ENCODE peak calls at places on chromosomes 2 and 18, in six cellular contexts. L is fibroblast of mammary gland, W is A549, F is astrocyte of the spinal cord, V is dorsolateral prefrontal cortex, Q is upper lobe of right lung. M is an unnamed sample.

GRCh38 chr2:84830095-84830494 is 50.8 kb downstream of the TRABD2A start:
- DNase-seq in F (no peak), Q (peak), L (no peak), V (no peak), W (no peak), M (no peak)

GRCh38 chr2:238061310-238062202 is 755 bp downstream of the SCLY start:
- DNase-seq in W (peak), F (peak), Q (no peak), L (peak), V (no peak), M (no peak)

GRCh38 chr2:86221066-86221684 is 21.9 kb downstream of the MRPL35 start:
- DNase-seq in F (peak), W (peak), L (peak), V (peak), Q (no peak), M (peak)

GRCh38 chr2:207984765-207985480 is 40.4 kb downstream of the PLEKHM3 start:
- DNase-seq in W (no peak), L (no peak), F (no peak), Q (no peak), V (no peak), M (no peak)

GRCh38 chr18:29651121-29651675 is 1391.3 kb downstream of the DSC3 start:
- DNase-seq in Q (no peak), V (no peak), W (no peak), F (peak), L (peak), M (peak)

GRCh38 chr2:189393440-189394111 is 47.7 kb upstream of the WDR75 start:
- DNase-seq in F (peak), W (no peak), V (no peak), L (peak), Q (no peak), M (peak)

GRCh38 chr18:75455249-75456183 is 28.0 kb upstream of the SMIM21 start:
- DNase-seq in Q (no peak), W (no peak), F (peak), L (peak), V (no peak), M (no peak)

GRCh38 chr18:13394794-13395193 is 176.2 kb downstream of the LDLRAD4 start:
- DNase-seq in V (no peak), F (no peak), L (no peak), Q (no peak), W (no peak), M (no peak)

GRCh38 chr2:199019898-199020507 is 437.7 kb downstream of the SATB2 start:
- DNase-seq in L (peak), V (no peak), Q (no peak), F (peak), W (peak), M (peak)

GRCh38 chr2:57330447-57330846 is 716.2 kb upstream of the VRK2 start:
- DNase-seq in L (no peak), W (no peak), F (peak), V (no peak), Q (no peak), M (no peak)

GRCh38 chr2:165952600-165953210 is 871 bp downstream of the TTC21B start:
- DNase-seq in W (no peak), V (no peak), Q (no peak), L (peak), F (peak), M (no peak)

GRCh38 chr2:195648780-195649179 is 8.2 kb upstream of the SLC39A10 start:
- DNase-seq in Q (no peak), L (no peak), W (no peak), V (no peak), F (no peak), M (no peak)

GRCh38 chr2:220460257-220460985 is 833.0 kb downstream of the SLC4A3 start:
- DNase-seq in F (no peak), Q (no peak), L (peak), W (no peak), V (no peak), M (no peak)

GRCh38 chr2:66574701-66575624 is 140.0 kb downstream of the MEIS1 start:
- DNase-seq in L (peak), V (no peak), W (peak), Q (no peak), F (peak), M (peak)

GRCh38 chr2:240759454-240759853 is 60.6 kb downstream of the KIF1A start:
- DNase-seq in V (no peak), L (peak), W (no peak), Q (no peak), F (no peak), M (no peak)

GRCh38 chr2:974054-974453 is 23.4 kb downstream of the SNTG2 start:
- DNase-seq in W (no peak), F (no peak), L (no peak), V (no peak), Q (no peak), M (no peak)

GRCh38 chr2:102932521-102932920 is 170.7 kb downstream of the TMEM182 start:
- DNase-seq in L (no peak), V (no peak), Q (no peak), W (no peak), F (no peak), M (no peak)

GRCh38 chr2:69547984-69548715 is 95.4 kb downstream of the AAK1 start:
- DNase-seq in Q (no peak), W (no peak), V (no peak), F (no peak), L (no peak), M (no peak)

GRCh38 chr2:132521321-132521720 is 104.7 kb downstream of the GPR39 start:
- DNase-seq in Q (no peak), F (no peak), L (peak), V (no peak), W (no peak), M (peak)

GRCh38 chr2:238290079-238290478 is 1.7 kb upstream of the PER2 start:
- DNase-seq in V (peak), F (peak), Q (no peak), W (peak), L (no peak), M (no peak)

GRCh38 chr18:35409921-35410320 is 32.8 kb upstream of the ZNF396 start:
- DNase-seq in W (no peak), F (no peak), L (no peak), Q (no peak), V (no peak), M (no peak)

GRCh38 chr2:72916743-72917137 is 579 bp upstream of the EMX1 start:
- DNase-seq in L (no peak), V (no peak), W (no peak), Q (no peak), F (no peak), M (no peak)

GRCh38 chr2:205130111-205130829 is 552.0 kb upstream of the NRP2 start:
- DNase-seq in V (no peak), L (no peak), F (peak), W (no peak), Q (no peak), M (peak)

GRCh38 chr2:165725421-165725820 is 68.6 kb downstream of the GALNT3 start:
- DNase-seq in W (no peak), Q (no peak), V (no peak), L (peak), F (peak), M (peak)

GRCh38 chr2:11411768-11412448 is 54.1 kb downstream of the E2F6 start:
- DNase-seq in V (no peak), Q (no peak), W (no peak), L (peak), F (peak), M (peak)

GRCh38 chr2:215614296-215614695 is 178.4 kb upstream of the FN1 start:
- DNase-seq in F (no peak), L (no peak), Q (no peak), W (no peak), V (no peak), M (no peak)

GRCh38 chr2:215615067-215615828 is 179.4 kb upstream of the FN1 start:
- DNase-seq in V (no peak), F (no peak), Q (peak), L (no peak), W (no peak), M (no peak)

GRCh38 chr2:215612770-215613169 is 176.9 kb upstream of the FN1 start:
- DNase-seq in Q (no peak), L (peak), F (peak), V (no peak), W (no peak), M (no peak)

GRCh38 chr2:215611609-215612386 is 175.9 kb upstream of the FN1 start:
- DNase-seq in L (no peak), V (no peak), W (no peak), Q (no peak), F (no peak), M (no peak)

DNA sequence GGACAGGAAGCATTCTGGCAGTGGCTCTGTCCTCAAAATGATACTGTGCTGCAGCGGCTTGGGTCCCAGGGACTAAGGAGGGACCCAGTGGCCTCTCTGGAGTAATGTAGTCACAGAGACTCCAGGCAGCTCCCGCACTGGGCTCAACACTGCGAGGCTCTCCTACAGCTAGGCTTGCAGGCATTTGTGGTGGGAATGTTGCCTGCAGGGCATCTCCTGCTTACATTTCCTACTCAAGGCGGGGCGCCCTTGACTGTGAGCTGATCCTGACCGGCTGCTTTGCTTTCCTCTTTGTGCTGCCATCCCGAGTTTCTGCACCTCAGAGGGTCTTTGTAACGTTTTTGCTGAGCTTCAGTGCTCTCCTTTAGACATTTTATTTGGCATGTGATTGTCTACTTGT is 177.4 kb upstream of the FN1 start:
- DNase-seq in L (no peak), Q (no peak), W (no peak), V (no peak), F (no peak), M (no peak)
- TF ChIP-seq CTCF in L (no peak), Q (no peak), W (no peak), V (no peak), F (no peak), M (no peak)

GRCh38 chr2:234980476-234981187 is 28.8 kb downstream of the SH3BP4 start:
- DNase-seq in W (no peak), Q (no peak), F (peak), V (no peak), L (no peak), M (peak)
- H3K4me3 ChIP-seq in W (peak), Q (peak), F (no peak), V (no peak), L (no peak), M (peak)

GRCh38 chr18:61580061-61580460 is 246.8 kb downstream of the CDH20 start:
- DNase-seq in V (no peak), W (no peak), Q (no peak), F (no peak), L (no peak), M (no peak)

GRCh38 chr18:61583548-61583947 is 250.3 kb downstream of the CDH20 start:
- DNase-seq in V (no peak), Q (no peak), L (no peak), W (no peak), F (no peak), M (no peak)

GRCh38 chr18:61581578-61582204 is 248.5 kb downstream of the CDH20 start:
- DNase-seq in F (peak), W (peak), V (peak), Q (peak), L (peak), M (no peak)

GRCh38 chr18:61579581-61579980 is 246.4 kb downstream of the CDH20 start:
- DNase-seq in W (no peak), L (no peak), V (no peak), Q (no peak), F (no peak), M (no peak)

DNA sequence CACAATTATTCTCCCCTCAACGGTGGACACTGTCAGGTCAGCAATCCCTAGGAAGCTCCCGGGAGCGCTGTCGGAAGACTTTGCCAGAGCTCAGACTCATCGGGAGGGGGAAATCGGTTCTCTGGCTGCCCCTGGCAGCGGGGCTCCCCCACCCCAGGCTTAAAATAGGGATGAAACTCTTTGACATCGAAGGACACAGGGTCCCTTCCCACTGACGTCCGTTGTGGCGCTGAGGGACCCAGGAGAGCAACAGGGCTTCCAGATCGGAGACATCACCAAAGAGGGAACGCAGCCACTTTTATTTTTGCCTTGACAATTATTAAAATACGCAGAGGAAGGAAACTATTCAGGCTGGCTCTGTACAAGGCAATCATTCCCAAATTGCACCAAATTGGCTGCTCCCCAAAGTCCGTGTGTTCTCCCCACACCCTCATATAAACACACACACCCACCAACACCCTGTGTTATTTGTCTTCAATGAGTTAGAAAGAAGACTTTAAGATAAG is 249.0 kb downstream of the CDH20 start:
- DNase-seq in Q (no peak), L (no peak), W (no peak), F (no peak), V (no peak), M (no peak)
- TF ChIP-seq CTCF in Q (peak), L (no peak), W (no peak), F (no peak), V (no peak), M (no peak)

GRCh38 chr2:171523339-171523931 is 1.2 kb downstream of the CYBRD1 start:
- DNase-seq in F (peak), L (peak), Q (peak), W (peak), V (peak), M (peak)

GRCh38 chr2:171522057-171522803 is at the start of gene CYBRD1:
- DNase-seq in V (peak), Q (peak), W (peak), F (peak), L (peak), M (peak)

GRCh38 chr2:171522804-171523338 is 597 bp downstream of the CYBRD1 start:
- DNase-seq in Q (peak), L (peak), W (peak), V (peak), F (no peak), M (no peak)

GRCh38 chr2:171520471-171520870 is 1.8 kb upstream of the CYBRD1 start:
- DNase-seq in F (no peak), L (no peak), V (no peak), Q (no peak), W (no peak), M (no peak)

DNA sequence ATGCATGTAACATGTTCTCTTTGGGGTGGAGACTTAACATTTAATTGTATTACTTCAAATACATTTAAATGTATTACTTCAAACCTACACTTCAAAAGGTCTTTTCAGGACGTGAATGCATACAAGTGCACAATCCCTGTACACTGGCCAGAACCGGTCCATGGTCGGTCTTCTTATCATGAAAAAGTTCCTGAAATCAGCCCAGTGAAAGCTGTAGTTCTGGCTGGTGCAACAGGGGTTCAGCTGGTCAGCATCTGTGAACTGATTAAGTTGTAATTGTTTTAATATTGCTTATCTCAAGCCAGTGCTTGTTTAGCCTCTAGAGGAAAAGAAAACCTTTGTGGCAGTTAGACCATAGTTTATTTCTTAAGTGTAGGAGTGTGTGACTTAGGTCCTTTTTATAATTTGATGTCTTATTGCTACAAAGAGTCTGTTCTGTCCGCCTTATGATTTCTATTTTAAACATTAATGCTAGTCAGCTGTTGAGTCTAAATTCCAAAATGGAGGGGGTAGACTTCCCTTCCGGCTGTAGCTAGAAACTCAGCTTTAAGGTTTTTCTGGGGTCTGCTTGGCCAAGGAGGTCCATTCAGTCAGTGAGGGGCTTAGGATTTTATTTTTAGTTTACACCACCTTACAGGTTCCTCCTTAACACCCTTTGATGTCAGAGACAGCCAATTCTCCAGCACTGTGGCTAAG is 765 bp upstream of the CYBRD1 start:
- DNase-seq in F (no peak), L (no peak), Q (no peak), W (no peak), V (no peak), M (no peak)
- H3K4me3 ChIP-seq in F (peak), L (peak), Q (peak), W (peak), V (peak), M (peak)

GRCh38 chr2:65130440-65131175 is 702 bp upstream of the RAB1A start:
- DNase-seq in V (no peak), L (no peak), F (no peak), Q (no peak), W (no peak), M (no peak)
- TF ChIP-seq CTCF in V (peak), L (no peak), F (no peak), Q (no peak), W (peak), M (no peak)

M was measured in astrocyte of the cerebellum.